ENCODE peak calls at places on chromosome 10, in four cellular contexts. B, V, C and I are unnamed samples. For H3K4me1, the result is how much of the 10 kb centered on the place peaks cover.

GRCh38 chr10:130935051-130935450 is 376.5 kb downstream of the TCERG1L start:
- DNase-seq in B (no peak), V (no peak), C (no peak), I (no peak)

GRCh38 chr10:75191821-75192568 is 18.6 kb upstream of the VDAC2 start:
- DNase-seq in C (peak), B (no peak), V (peak), I (no peak)

GRCh38 chr10:132906836-132907235 is 35.5 kb downstream of the CFAP46 start:
- DNase-seq in B (no peak), V (no peak), C (no peak), I (no peak)

GRCh38 chr10:81600185-81600584 is 274.8 kb upstream of the NRG3 start:
- DNase-seq in B (no peak), V (peak), C (no peak), I (no peak)

GRCh38 chr10:62153191-62153590 is 115.5 kb downstream of the RTKN2 start:
- DNase-seq in B (no peak), V (no peak), C (no peak), I (no peak)

GRCh38 chr10:74586088-74586585 is 240.3 kb upstream of the KAT6B start:
- DNase-seq in B (no peak), C (peak), V (no peak), I (no peak)

GRCh38 chr10:103692421-103693069 is 162.8 kb downstream of the SH3PXD2A start:
- DNase-seq in V (no peak), C (peak), B (no peak), I (no peak)

GRCh38 chr10:132134541-132135397 is 52.0 kb upstream of the DPYSL4 start:
- DNase-seq in B (no peak), C (no peak), V (no peak), I (no peak)

DNA sequence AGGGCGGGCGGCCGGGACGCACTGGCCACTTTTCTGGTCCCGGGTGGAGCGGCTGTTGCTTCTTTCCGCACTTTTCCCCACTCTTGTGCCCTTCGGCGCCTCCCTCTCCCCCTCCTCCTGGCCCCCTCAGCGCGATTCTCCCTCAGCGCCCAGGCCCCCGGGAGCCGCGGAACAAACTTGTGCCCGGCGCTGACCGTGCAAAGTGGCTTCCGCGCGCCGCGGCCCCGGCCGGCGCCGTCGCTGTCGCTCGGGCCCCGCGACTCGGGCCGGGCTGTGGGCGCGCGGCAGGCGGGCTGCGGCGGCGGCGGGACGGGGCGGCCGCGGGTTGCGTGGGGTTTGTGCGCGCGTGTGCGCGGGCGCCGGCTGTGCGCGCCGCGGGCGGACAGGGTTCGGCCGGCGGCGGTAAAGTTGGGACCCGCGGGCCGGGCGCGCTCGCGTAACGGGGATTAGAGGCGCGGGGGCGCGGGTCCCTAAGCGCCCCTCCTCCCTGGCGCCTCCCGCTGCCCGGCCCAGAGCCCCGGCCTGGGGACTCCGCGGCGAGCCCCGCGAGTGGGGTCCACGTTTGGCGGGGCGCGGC is 674 bp downstream of the ZEB1 start:
- DNase-seq in B (no peak), V (no peak), C (peak), I (no peak)
- H3K27ac ChIP-seq in B (no peak), V (peak), C (peak), I (peak)

GRCh38 chr10:12448729-12449391 is 99.5 kb downstream of the CAMK1D start:
- DNase-seq in C (no peak), B (no peak), V (peak), I (no peak)

GRCh38 chr10:12448340-12448728 is 99.0 kb downstream of the CAMK1D start:
- DNase-seq in C (no peak), V (no peak), B (no peak), I (no peak)

GRCh38 chr10:12444981-12445700 is 95.8 kb downstream of the CAMK1D start:
- DNase-seq in C (no peak), B (no peak), V (no peak), I (no peak)

GRCh38 chr10:12443026-12443425 is 93.7 kb downstream of the CAMK1D start:
- DNase-seq in C (no peak), V (no peak), B (no peak), I (no peak)

GRCh38 chr10:12445701-12446334 is 96.5 kb downstream of the CAMK1D start:
- DNase-seq in V (no peak), C (no peak), B (no peak), I (no peak)
- TF ChIP-seq EP300 in V (no peak), C (no peak), B (no peak), I (no peak)

DNA sequence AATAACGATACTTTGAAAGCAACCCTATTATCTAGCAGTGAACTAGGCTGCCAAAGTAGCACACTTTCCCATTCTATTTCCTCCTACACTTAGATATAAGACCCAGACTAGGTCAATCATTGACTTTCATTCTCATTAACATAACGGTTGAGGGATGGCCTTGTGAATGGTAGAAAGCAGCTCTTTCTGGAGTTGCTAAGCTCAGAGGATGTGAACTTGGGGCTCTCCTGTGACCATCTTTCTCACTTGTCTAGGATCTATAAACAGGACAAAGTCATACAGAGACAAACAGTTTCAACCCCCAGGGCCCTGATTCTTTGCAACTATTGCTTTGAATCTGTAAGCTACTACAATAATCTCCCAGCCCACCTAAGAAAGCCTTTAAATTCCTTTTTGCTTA is 16.9 kb downstream of the P4HA1 start:
- DNase-seq in B (no peak), C (no peak), V (no peak), I (no peak)
- H3K4me1 ChIP-seq in B (under half), C (under half), V (under half), I (under half)

GRCh38 chr10:99450624-99451498 is 20.4 kb upstream of the GOT1 start:
- DNase-seq in B (no peak), V (no peak), C (no peak), I (no peak)
- H3K27ac ChIP-seq in B (no peak), V (no peak), C (no peak), I (no peak)

GRCh38 chr10:97869091-97870042 is 19.7 kb downstream of the GOLGA7B start:
- DNase-seq in C (peak), V (peak), B (no peak), I (no peak)
- TF ChIP-seq EP300 in C (no peak), V (no peak), B (no peak), I (no peak)

GRCh38 chr10:72001026-72001380 is 36.8 kb downstream of the CHST3 start:
- DNase-seq in B (no peak), V (no peak), C (no peak), I (no peak)
- H3K4me1 ChIP-seq in B (under half), V (under half), C (under half), I (half or more)

DNA sequence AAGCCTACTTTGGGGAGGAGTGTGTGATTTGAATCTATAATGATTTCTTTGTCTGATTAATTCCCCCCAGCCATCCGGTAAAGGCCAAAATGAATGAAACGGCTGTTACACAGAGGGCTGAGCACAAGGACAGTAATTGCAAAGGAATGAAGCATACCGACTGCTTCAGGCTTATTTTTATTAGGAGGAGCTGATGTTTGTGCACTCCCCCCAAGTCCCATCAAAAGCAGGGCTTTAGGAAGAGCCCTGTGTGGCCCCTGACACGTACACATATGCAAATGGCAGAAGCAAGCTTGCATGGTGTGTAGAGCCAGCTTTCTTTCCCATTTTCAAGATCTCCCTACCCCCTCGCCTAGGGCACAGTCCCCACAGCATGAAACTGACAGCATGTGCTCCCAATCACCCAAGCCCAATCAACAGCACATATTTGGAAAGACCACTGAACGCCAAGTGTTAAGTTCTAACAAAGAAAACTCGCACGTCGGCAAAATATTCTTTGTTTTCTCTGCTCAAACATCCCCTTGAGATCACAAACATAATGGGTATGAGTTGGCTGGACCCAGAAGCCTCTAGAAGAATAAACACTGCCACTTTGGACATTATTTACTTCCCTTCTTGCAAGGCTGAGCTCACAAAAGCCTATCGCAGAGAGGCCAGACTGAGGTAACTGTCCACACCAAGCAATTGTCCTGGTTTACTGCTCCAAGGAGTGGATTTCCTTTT is 143.0 kb downstream of the CUBN start:
- DNase-seq in V (no peak), B (no peak), C (no peak), I (no peak)
- H3K27ac ChIP-seq in V (no peak), B (no peak), C (no peak), I (peak)

DNA sequence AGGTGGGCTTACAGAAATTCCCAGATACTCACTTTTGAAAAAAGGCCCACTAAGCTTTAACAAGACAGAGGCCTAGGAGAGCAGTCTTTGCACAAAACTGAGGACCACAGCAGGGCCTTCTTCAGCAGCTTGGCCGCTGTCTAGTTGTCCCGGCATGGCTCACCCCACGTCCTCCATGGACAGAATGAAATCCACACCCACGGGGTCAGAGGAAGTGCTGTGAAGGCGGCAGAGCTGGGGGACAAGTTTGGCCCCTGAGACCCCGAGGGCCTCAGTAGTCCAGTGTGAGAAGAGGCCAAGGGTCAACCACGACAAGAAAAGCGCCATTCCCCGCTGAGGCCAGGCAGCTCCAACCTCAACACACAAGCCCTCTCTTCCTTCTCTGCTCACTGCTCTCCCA is 78.9 kb downstream of the ZRANB1 start:
- DNase-seq in B (no peak), V (no peak), C (no peak), I (no peak)
- TF ChIP-seq EP300 in B (no peak), V (no peak), C (no peak), I (no peak)

GRCh38 chr10:24716295-24716694 is 7.4 kb downstream of the ARHGAP21 start:
- DNase-seq in C (no peak), V (no peak), B (no peak), I (peak)

GRCh38 chr10:24720096-24720495 is 3.6 kb downstream of the ARHGAP21 start:
- DNase-seq in B (no peak), V (no peak), C (no peak), I (peak)

GRCh38 chr10:24721254-24722106 is 2.2 kb downstream of the ARHGAP21 start:
- DNase-seq in V (peak), B (no peak), C (peak), I (peak)

GRCh38 chr10:24715246-24715769 is 8.4 kb downstream of the ARHGAP21 start:
- DNase-seq in V (no peak), C (no peak), B (no peak), I (no peak)

DNA sequence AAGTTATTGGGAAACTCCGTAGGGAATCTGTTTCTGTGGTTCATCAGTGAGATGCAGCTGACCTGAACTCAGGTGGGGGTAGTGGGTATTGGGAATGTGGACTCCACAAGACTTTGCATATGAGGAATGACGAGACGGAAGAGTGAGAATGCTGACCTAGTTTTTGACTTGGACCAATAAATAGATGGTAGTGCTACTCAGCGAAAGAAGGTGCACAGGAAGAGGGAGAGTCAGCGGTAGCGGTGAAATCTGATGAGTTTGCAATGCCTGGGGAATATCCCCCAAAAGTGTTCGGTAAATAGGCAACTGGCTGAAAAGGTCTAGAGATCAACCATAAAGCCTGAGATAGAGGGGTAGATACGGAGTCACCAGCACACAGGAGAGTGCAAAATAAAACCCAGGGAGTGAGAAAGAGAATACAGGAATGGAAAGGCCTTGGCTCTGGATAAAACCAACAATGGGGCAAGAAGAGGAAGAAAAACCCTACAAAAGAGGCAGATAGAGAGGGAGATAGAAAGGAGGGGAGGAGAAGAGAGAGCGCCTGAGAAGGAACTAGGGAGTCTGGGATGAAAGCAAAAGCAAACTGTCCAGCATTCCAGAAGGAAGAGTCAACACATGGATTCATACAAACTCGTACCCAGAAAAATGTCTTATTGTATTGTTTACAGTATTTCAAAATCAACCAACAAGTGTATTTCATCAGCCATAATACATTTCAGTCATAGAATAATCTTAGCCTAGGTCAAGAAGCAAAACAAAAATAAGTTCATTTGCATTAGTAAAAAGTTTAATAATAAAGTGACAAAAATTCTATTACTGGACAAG is 5.4 kb downstream of the ARHGAP21 start:
- DNase-seq in B (no peak), C (no peak), V (peak), I (peak)
- H3K4me1 ChIP-seq in B (under half), C (under half), V (half or more), I (half or more)